ENCODE peak calls at places on chromosome 13, in ten cellular contexts. One of them, this sample, is unnamed.

GRCh38 chr13:109154546-109154945 is 525.1 kb downstream of the MYO16 start:
- DNase-seq in AG04450: no peak
- DNase-seq in lower leg skin: no peak
- DNase-seq in breast epithelium: no peak
- DNase-seq in GM12865: no peak
- DNase-seq in activated B cell treated with CpG ODN at 0.5 μM for 24 hours: no peak
- DNase-seq in neural crest cell: no peak
- DNase-seq in IMR-90: no peak
- DNase-seq in BJ: no peak
- DNase-seq in GM13976: no peak
- DNase-seq in this sample: no peak

GRCh38 chr13:20118268-20119140 is 42.3 kb downstream of the GJA3 start:
- DNase-seq in AG04450: no peak
- DNase-seq in lower leg skin: no peak
- DNase-seq in breast epithelium: no peak
- DNase-seq in GM12865: peak; percentile 24
- DNase-seq in activated B cell treated with CpG ODN at 0.5 μM for 24 hours: no peak
- DNase-seq in neural crest cell: peak; percentile 23
- DNase-seq in IMR-90: no peak
- DNase-seq in BJ: no peak
- DNase-seq in GM13976: peak; percentile 40
- DNase-seq in this sample: peak; percentile 30

GRCh38 chr13:89239361-89240127 is 1568.4 kb downstream of the SLITRK5 start:
- DNase-seq in AG04450: no peak
- DNase-seq in lower leg skin: no peak
- DNase-seq in breast epithelium: no peak
- DNase-seq in GM12865: no peak
- DNase-seq in activated B cell treated with CpG ODN at 0.5 μM for 24 hours: no peak
- DNase-seq in neural crest cell: no peak
- DNase-seq in IMR-90: no peak
- DNase-seq in BJ: no peak
- DNase-seq in GM13976: no peak
- DNase-seq in this sample: no peak

GRCh38 chr13:49134305-49134704 is 85.8 kb upstream of the MLNR start:
- DNase-seq in AG04450: no peak
- DNase-seq in lower leg skin: no peak
- DNase-seq in breast epithelium: no peak
- DNase-seq in GM12865: no peak
- DNase-seq in activated B cell treated with CpG ODN at 0.5 μM for 24 hours: no peak
- DNase-seq in neural crest cell: no peak
- DNase-seq in IMR-90: no peak
- DNase-seq in BJ: no peak
- DNase-seq in GM13976: no peak
- DNase-seq in this sample: no peak

GRCh38 chr13:42405665-42406390 is 133.9 kb downstream of the AKAP11 start:
- DNase-seq in AG04450: no peak
- DNase-seq in lower leg skin: no peak
- DNase-seq in breast epithelium: no peak
- DNase-seq in GM12865: peak; percentile 96
- DNase-seq in activated B cell treated with CpG ODN at 0.5 μM for 24 hours: peak; percentile 30
- DNase-seq in neural crest cell: no peak
- DNase-seq in IMR-90: peak; percentile 8
- DNase-seq in BJ: no peak
- DNase-seq in GM13976: peak; percentile 51
- DNase-seq in this sample: no peak

GRCh38 chr13:91248249-91248648 is 99.2 kb upstream of the MIR17HG start:
- DNase-seq in AG04450: no peak
- DNase-seq in lower leg skin: no peak
- DNase-seq in breast epithelium: no peak
- DNase-seq in GM12865: no peak
- DNase-seq in activated B cell treated with CpG ODN at 0.5 μM for 24 hours: no peak
- DNase-seq in neural crest cell: no peak
- DNase-seq in IMR-90: no peak
- DNase-seq in BJ: no peak
- DNase-seq in GM13976: no peak
- DNase-seq in this sample: no peak

GRCh38 chr13:50359779-50360178 is 344.5 kb downstream of the KCNRG start:
- DNase-seq in AG04450: no peak
- DNase-seq in lower leg skin: no peak
- DNase-seq in breast epithelium: no peak
- DNase-seq in GM12865: no peak
- DNase-seq in activated B cell treated with CpG ODN at 0.5 μM for 24 hours: no peak
- DNase-seq in neural crest cell: no peak
- DNase-seq in IMR-90: no peak
- DNase-seq in BJ: no peak
- DNase-seq in GM13976: no peak
- DNase-seq in this sample: no peak

GRCh38 chr13:96540656-96541055 is 450.7 kb downstream of the HS6ST3 start:
- DNase-seq in AG04450: no peak
- DNase-seq in lower leg skin: no peak
- DNase-seq in breast epithelium: no peak
- DNase-seq in GM12865: no peak
- DNase-seq in activated B cell treated with CpG ODN at 0.5 μM for 24 hours: no peak
- DNase-seq in neural crest cell: no peak
- DNase-seq in IMR-90: no peak
- DNase-seq in BJ: no peak
- DNase-seq in GM13976: no peak
- DNase-seq in this sample: no peak

GRCh38 chr13:80939581-80939980 is 598.7 kb upstream of the SPRY2 start:
- DNase-seq in AG04450: no peak
- DNase-seq in lower leg skin: no peak
- DNase-seq in breast epithelium: no peak
- DNase-seq in GM12865: no peak
- DNase-seq in activated B cell treated with CpG ODN at 0.5 μM for 24 hours: no peak
- DNase-seq in neural crest cell: no peak
- DNase-seq in IMR-90: no peak
- DNase-seq in BJ: no peak
- DNase-seq in GM13976: no peak
- DNase-seq in this sample: no peak

GRCh38 chr13:106986033-106986484 is 418.1 kb upstream of the ARGLU1 start:
- DNase-seq in AG04450: no peak
- DNase-seq in lower leg skin: no peak
- DNase-seq in breast epithelium: no peak
- DNase-seq in GM12865: no peak
- DNase-seq in activated B cell treated with CpG ODN at 0.5 μM for 24 hours: no peak
- DNase-seq in neural crest cell: no peak
- DNase-seq in IMR-90: peak; percentile 34
- DNase-seq in BJ: peak; percentile 66
- DNase-seq in GM13976: no peak
- DNase-seq in this sample: no peak

GRCh38 chr13:46860734-46861133 is 36.1 kb downstream of the HTR2A start:
- DNase-seq in AG04450: no peak
- DNase-seq in lower leg skin: no peak
- DNase-seq in breast epithelium: no peak
- DNase-seq in GM12865: no peak
- DNase-seq in activated B cell treated with CpG ODN at 0.5 μM for 24 hours: no peak
- DNase-seq in neural crest cell: no peak
- DNase-seq in IMR-90: no peak
- DNase-seq in BJ: no peak
- DNase-seq in GM13976: no peak
- DNase-seq in this sample: no peak

GRCh38 chr13:34647379-34647778 is 294.7 kb upstream of the NBEA start:
- DNase-seq in AG04450: no peak
- DNase-seq in lower leg skin: no peak
- DNase-seq in breast epithelium: no peak
- DNase-seq in GM12865: no peak
- DNase-seq in activated B cell treated with CpG ODN at 0.5 μM for 24 hours: no peak
- DNase-seq in neural crest cell: no peak
- DNase-seq in IMR-90: no peak
- DNase-seq in BJ: no peak
- DNase-seq in GM13976: no peak
- DNase-seq in this sample: no peak

GRCh38 chr13:91946498-91947070 is 548.2 kb downstream of the GPC5 start:
- DNase-seq in AG04450: no peak
- DNase-seq in lower leg skin: no peak
- DNase-seq in breast epithelium: no peak
- DNase-seq in GM12865: peak; percentile 23
- DNase-seq in activated B cell treated with CpG ODN at 0.5 μM for 24 hours: no peak
- DNase-seq in neural crest cell: peak; percentile 2
- DNase-seq in IMR-90: peak; percentile 12
- DNase-seq in BJ: no peak
- DNase-seq in GM13976: peak; percentile 31
- DNase-seq in this sample: no peak

GRCh38 chr13:90696254-90696653 is 651.2 kb upstream of the MIR17HG start:
- DNase-seq in AG04450: no peak
- DNase-seq in lower leg skin: no peak
- DNase-seq in breast epithelium: no peak
- DNase-seq in GM12865: no peak
- DNase-seq in activated B cell treated with CpG ODN at 0.5 μM for 24 hours: no peak
- DNase-seq in neural crest cell: no peak
- DNase-seq in IMR-90: peak; percentile 7
- DNase-seq in BJ: no peak
- DNase-seq in GM13976: no peak
- DNase-seq in this sample: no peak

GRCh38 chr13:27954406-27954851 is 14.7 kb downstream of the CDX2 start:
- DNase-seq in AG04450: no peak
- DNase-seq in lower leg skin: no peak
- DNase-seq in breast epithelium: no peak
- DNase-seq in GM12865: peak; percentile 28
- DNase-seq in activated B cell treated with CpG ODN at 0.5 μM for 24 hours: peak; percentile 31
- DNase-seq in neural crest cell: no peak
- DNase-seq in IMR-90: no peak
- DNase-seq in BJ: no peak
- DNase-seq in GM13976: peak; percentile 41
- DNase-seq in this sample: no peak

GRCh38 chr13:94657167-94657566 is 55.2 kb downstream of the SOX21 start:
- DNase-seq in AG04450: no peak
- DNase-seq in lower leg skin: no peak
- DNase-seq in breast epithelium: no peak
- DNase-seq in GM12865: no peak
- DNase-seq in activated B cell treated with CpG ODN at 0.5 μM for 24 hours: no peak
- DNase-seq in neural crest cell: no peak
- DNase-seq in IMR-90: peak; percentile 57
- DNase-seq in BJ: no peak
- DNase-seq in GM13976: no peak
- DNase-seq in this sample: no peak

GRCh38 chr13:94658926-94659649 is 53.3 kb downstream of the SOX21 start:
- DNase-seq in AG04450: no peak
- DNase-seq in lower leg skin: no peak
- DNase-seq in breast epithelium: no peak
- DNase-seq in GM12865: no peak
- DNase-seq in activated B cell treated with CpG ODN at 0.5 μM for 24 hours: no peak
- DNase-seq in neural crest cell: no peak
- DNase-seq in IMR-90: no peak
- DNase-seq in BJ: no peak
- DNase-seq in GM13976: no peak
- DNase-seq in this sample: no peak

GRCh38 chr13:94661396-94661795 is 50.9 kb downstream of the SOX21 start:
- DNase-seq in AG04450: no peak
- DNase-seq in lower leg skin: no peak
- DNase-seq in breast epithelium: no peak
- DNase-seq in GM12865: no peak
- DNase-seq in activated B cell treated with CpG ODN at 0.5 μM for 24 hours: no peak
- DNase-seq in neural crest cell: no peak
- DNase-seq in IMR-90: no peak
- DNase-seq in BJ: no peak
- DNase-seq in GM13976: no peak
- DNase-seq in this sample: no peak

GRCh38 chr13:94660695-94661324 is 51.5 kb downstream of the SOX21 start:
- DNase-seq in AG04450: no peak
- DNase-seq in lower leg skin: no peak
- DNase-seq in breast epithelium: no peak
- DNase-seq in GM12865: peak; percentile 47
- DNase-seq in activated B cell treated with CpG ODN at 0.5 μM for 24 hours: no peak
- DNase-seq in neural crest cell: peak; percentile 12
- DNase-seq in IMR-90: peak; percentile 41
- DNase-seq in BJ: no peak
- DNase-seq in GM13976: no peak
- DNase-seq in this sample: no peak

GRCh38 chr13:94656766-94657165 is 55.1 kb downstream of the GPR180 start:
- DNase-seq in AG04450: peak; percentile 91
- DNase-seq in lower leg skin: no peak
- DNase-seq in breast epithelium: no peak
- DNase-seq in GM12865: peak; percentile 58
- DNase-seq in activated B cell treated with CpG ODN at 0.5 μM for 24 hours: no peak
- DNase-seq in neural crest cell: no peak
- DNase-seq in IMR-90: peak; percentile 99
- DNase-seq in BJ: peak; percentile 94
- DNase-seq in GM13976: peak; percentile 42
- DNase-seq in this sample: no peak
- TF ChIP-seq CTCF in AG04450: peak; percentile 39
- TF ChIP-seq CTCF in lower leg skin: no peak
- TF ChIP-seq CTCF in breast epithelium: no peak
- TF ChIP-seq CTCF in GM12865: no peak
- TF ChIP-seq CTCF in activated B cell treated with CpG ODN at 0.5 μM for 24 hours: no peak
- TF ChIP-seq CTCF in neural crest cell: no peak
- TF ChIP-seq CTCF in IMR-90: peak; percentile 21
- TF ChIP-seq CTCF in BJ: peak; percentile 27
- TF ChIP-seq CTCF in GM13976: no peak
- TF ChIP-seq CTCF in this sample: no peak

GRCh38 chr13:70714993-70715392 is 606.7 kb upstream of the KLHL1 start:
- DNase-seq in AG04450: no peak
- DNase-seq in lower leg skin: no peak
- DNase-seq in breast epithelium: no peak
- DNase-seq in GM12865: no peak
- DNase-seq in activated B cell treated with CpG ODN at 0.5 μM for 24 hours: no peak
- DNase-seq in neural crest cell: no peak
- DNase-seq in IMR-90: no peak
- DNase-seq in BJ: no peak
- DNase-seq in GM13976: no peak
- DNase-seq in this sample: no peak
- TF ChIP-seq CTCF in AG04450: no peak
- TF ChIP-seq CTCF in lower leg skin: no peak
- TF ChIP-seq CTCF in breast epithelium: no peak
- TF ChIP-seq CTCF in GM12865: no peak
- TF ChIP-seq CTCF in activated B cell treated with CpG ODN at 0.5 μM for 24 hours: no peak
- TF ChIP-seq CTCF in neural crest cell: peak; percentile 40
- TF ChIP-seq CTCF in IMR-90: no peak
- TF ChIP-seq CTCF in BJ: no peak
- TF ChIP-seq CTCF in GM13976: no peak
- TF ChIP-seq CTCF in this sample: no peak

DNA sequence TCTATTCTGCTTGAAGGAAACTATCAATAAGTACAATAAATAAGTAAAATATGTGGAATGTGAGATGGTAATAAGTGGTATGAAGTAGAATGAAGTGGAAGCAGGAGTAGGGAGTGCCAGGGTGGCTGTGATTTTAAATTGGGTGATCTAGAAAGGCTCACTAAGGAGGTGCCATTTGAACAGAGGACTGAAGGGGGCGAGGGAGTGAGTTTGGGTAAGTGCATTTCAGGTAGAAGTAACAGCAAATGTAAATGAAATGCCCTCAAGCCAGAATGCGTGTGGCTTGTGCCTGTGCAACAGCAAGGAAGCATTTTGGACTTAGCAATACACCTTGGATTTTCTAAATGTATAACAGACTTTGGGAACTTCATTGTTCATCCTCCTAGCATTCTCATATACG is 77.1 kb downstream of the CCNA1 start:
- DNase-seq in AG04450: no peak
- DNase-seq in lower leg skin: no peak
- DNase-seq in breast epithelium: no peak
- DNase-seq in GM12865: no peak
- DNase-seq in activated B cell treated with CpG ODN at 0.5 μM for 24 hours: no peak
- DNase-seq in neural crest cell: no peak
- DNase-seq in IMR-90: no peak
- DNase-seq in BJ: no peak
- DNase-seq in GM13976: no peak
- DNase-seq in this sample: no peak
- TF ChIP-seq CTCF in AG04450: no peak
- TF ChIP-seq CTCF in lower leg skin: no peak
- TF ChIP-seq CTCF in breast epithelium: no peak
- TF ChIP-seq CTCF in GM12865: no peak
- TF ChIP-seq CTCF in activated B cell treated with CpG ODN at 0.5 μM for 24 hours: no peak
- TF ChIP-seq CTCF in neural crest cell: peak; percentile 38
- TF ChIP-seq CTCF in IMR-90: no peak
- TF ChIP-seq CTCF in BJ: no peak
- TF ChIP-seq CTCF in GM13976: no peak
- TF ChIP-seq CTCF in this sample: no peak

GRCh38 chr13:111359237-111359915 is 38.9 kb downstream of the TEX29 start:
- DNase-seq in AG04450: no peak
- DNase-seq in lower leg skin: no peak
- DNase-seq in breast epithelium: no peak
- DNase-seq in GM12865: no peak
- DNase-seq in activated B cell treated with CpG ODN at 0.5 μM for 24 hours: no peak
- DNase-seq in neural crest cell: no peak
- DNase-seq in IMR-90: peak; percentile 27
- DNase-seq in BJ: no peak
- DNase-seq in GM13976: no peak
- DNase-seq in this sample: no peak
- TF ChIP-seq CTCF in AG04450: peak; percentile 0
- TF ChIP-seq CTCF in lower leg skin: no peak
- TF ChIP-seq CTCF in breast epithelium: no peak
- TF ChIP-seq CTCF in GM12865: no peak
- TF ChIP-seq CTCF in activated B cell treated with CpG ODN at 0.5 μM for 24 hours: no peak
- TF ChIP-seq CTCF in neural crest cell: no peak
- TF ChIP-seq CTCF in IMR-90: peak; percentile 4
- TF ChIP-seq CTCF in BJ: no peak
- TF ChIP-seq CTCF in GM13976: no peak
- TF ChIP-seq CTCF in this sample: no peak

This sample was measured in CD4-positive, alpha-beta T cell.